ENCODE peak calls at places on chromosomes 7 and 10, in six cellular contexts. T is caudate nucleus, O is thoracic aorta, R is OCI-LY7, Q is psoas muscle, A is colonic mucosa. N is an unnamed sample.

GRCh38 chr7:80466638-80467037 is 45.2 kb downstream of the GNAT3 start:
- DNase-seq in T (no peak), Q (no peak), O (no peak), R (no peak), A (no peak), N (no peak)

GRCh38 chr7:521221-522070 is 1.8 kb upstream of the PDGFA start:
- DNase-seq in O (no peak), Q (peak; percentile 56), T (no peak), R (no peak), A (no peak), N (no peak)

GRCh38 chr10:86258940-86259339 is 107.7 kb downstream of the GRID1 start:
- DNase-seq in A (no peak), O (no peak), T (no peak), R (no peak), Q (no peak), N (no peak)

GRCh38 chr10:100728928-100729876 is 16.2 kb upstream of the PAX2 start:
- DNase-seq in Q (no peak), R (peak; percentile 4), T (no peak), A (peak; percentile 31), O (no peak), N (no peak)

GRCh38 chr10:51685768-51686167 is 13.6 kb downstream of the CSTF2T start:
- DNase-seq in R (no peak), T (no peak), O (no peak), A (no peak), Q (no peak), N (no peak)

GRCh38 chr7:31146026-31146425 is 93.9 kb downstream of the ADCYAP1R1 start:
- DNase-seq in O (no peak), T (no peak), Q (no peak), A (no peak), R (no peak), N (no peak)

GRCh38 chr10:86003201-86003621 is 363.4 kb downstream of the GRID1 start:
- DNase-seq in O (no peak), R (no peak), A (no peak), Q (no peak), T (no peak), N (no peak)

GRCh38 chr10:31346953-31347352 is 27.9 kb downstream of the ZEB1 start:
- DNase-seq in Q (no peak), A (no peak), T (no peak), O (no peak), R (no peak), N (no peak)

GRCh38 chr7:2471022-2471329 is 5.2 kb downstream of the GRIFIN start:
- DNase-seq in T (no peak), R (no peak), Q (no peak), A (no peak), O (no peak), N (no peak)

GRCh38 chr10:6399241-6399701 is 180.8 kb downstream of the PRKCQ start:
- DNase-seq in R (peak; percentile 22), A (peak; percentile 45), O (no peak), T (no peak), Q (no peak), N (peak; percentile 73)

GRCh38 chr10:84329986-84330651 is 1.7 kb downstream of the CCSER2 start:
- DNase-seq in Q (no peak), O (no peak), A (no peak), R (no peak), T (no peak), N (no peak)

GRCh38 chr7:47720141-47720906 is 138.4 kb upstream of the TNS3 start:
- DNase-seq in T (peak; percentile 64), Q (peak; percentile 69), A (no peak), O (no peak), R (peak; percentile 36), N (no peak)

GRCh38 chr10:121696854-121697253 is 98.6 kb upstream of the FGFR2 start:
- DNase-seq in R (peak; percentile 40), T (no peak), A (peak; percentile 70), Q (no peak), O (no peak), N (no peak)

GRCh38 chr7:98969386-98969785 is 91.1 kb downstream of the TRRAP start:
- DNase-seq in Q (no peak), T (no peak), O (no peak), A (no peak), R (no peak), N (no peak)

GRCh38 chr10:80468806-80469421 is 14.8 kb downstream of the TSPAN14 start:
- DNase-seq in O (no peak), Q (no peak), R (no peak), A (peak; percentile 28), T (no peak), N (no peak)

GRCh38 chr7:112112822-112113255 is 93.4 kb downstream of the DOCK4 start:
- DNase-seq in R (no peak), Q (no peak), A (no peak), O (no peak), T (peak; percentile 20), N (no peak)

GRCh38 chr7:26897928-26898327 is 33.5 kb upstream of the SKAP2 start:
- DNase-seq in R (no peak), A (no peak), T (no peak), O (no peak), Q (no peak), N (no peak)

GRCh38 chr10:17143055-17143690 is 13.6 kb upstream of the CUBN start:
- DNase-seq in O (no peak), A (no peak), T (no peak), R (no peak), Q (no peak), N (no peak)

GRCh38 chr10:67663449-67664087 is 32.4 kb downstream of the CTNNA3 start:
- DNase-seq in O (no peak), A (no peak), Q (peak; percentile 42), T (no peak), R (no peak), N (no peak)

GRCh38 chr10:32950457-32951109 is 7.4 kb downstream of the ITGB1 start:
- DNase-seq in T (no peak), O (no peak), A (no peak), R (no peak), Q (no peak), N (no peak)

GRCh38 chr7:145156834-145157233 is 321.0 kb upstream of the TPK1 start:
- DNase-seq in A (no peak), T (no peak), R (no peak), Q (no peak), O (no peak), N (no peak)

GRCh38 chr10:113958631-113959382 is 84.9 kb upstream of the ADRB1 start:
- DNase-seq in R (no peak), T (no peak), O (no peak), Q (peak; percentile 22), A (peak; percentile 76), N (peak; percentile 68)

DNA sequence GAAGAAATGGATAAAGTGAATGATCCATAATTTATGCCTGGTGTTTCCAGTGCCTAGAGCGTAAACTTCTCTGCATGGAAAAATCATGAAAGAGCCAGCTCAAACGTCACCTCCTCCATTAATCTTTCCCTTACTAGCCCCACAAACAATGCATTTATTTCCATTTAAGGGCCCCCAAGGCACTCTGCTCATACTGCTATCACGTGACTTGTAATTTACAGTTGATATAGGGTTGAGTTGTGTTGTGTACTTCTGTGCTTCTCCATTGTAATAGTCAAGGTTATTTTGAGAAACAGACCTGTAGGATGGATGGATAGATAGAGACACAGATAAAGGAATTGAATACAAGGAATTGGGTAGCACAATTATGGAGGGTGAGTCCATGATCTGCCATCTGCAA is 1034.7 kb upstream of the GHITM start:
- DNase-seq in R (no peak), Q (no peak), A (no peak), T (no peak), O (no peak), N (no peak)
- H3K27ac ChIP-seq in R (no peak overlapping the region), Q (no peak overlapping the region), A (no peak overlapping the region), T (no peak overlapping the region), O (no peak overlapping the region), N (no peak overlapping the region)

DNA sequence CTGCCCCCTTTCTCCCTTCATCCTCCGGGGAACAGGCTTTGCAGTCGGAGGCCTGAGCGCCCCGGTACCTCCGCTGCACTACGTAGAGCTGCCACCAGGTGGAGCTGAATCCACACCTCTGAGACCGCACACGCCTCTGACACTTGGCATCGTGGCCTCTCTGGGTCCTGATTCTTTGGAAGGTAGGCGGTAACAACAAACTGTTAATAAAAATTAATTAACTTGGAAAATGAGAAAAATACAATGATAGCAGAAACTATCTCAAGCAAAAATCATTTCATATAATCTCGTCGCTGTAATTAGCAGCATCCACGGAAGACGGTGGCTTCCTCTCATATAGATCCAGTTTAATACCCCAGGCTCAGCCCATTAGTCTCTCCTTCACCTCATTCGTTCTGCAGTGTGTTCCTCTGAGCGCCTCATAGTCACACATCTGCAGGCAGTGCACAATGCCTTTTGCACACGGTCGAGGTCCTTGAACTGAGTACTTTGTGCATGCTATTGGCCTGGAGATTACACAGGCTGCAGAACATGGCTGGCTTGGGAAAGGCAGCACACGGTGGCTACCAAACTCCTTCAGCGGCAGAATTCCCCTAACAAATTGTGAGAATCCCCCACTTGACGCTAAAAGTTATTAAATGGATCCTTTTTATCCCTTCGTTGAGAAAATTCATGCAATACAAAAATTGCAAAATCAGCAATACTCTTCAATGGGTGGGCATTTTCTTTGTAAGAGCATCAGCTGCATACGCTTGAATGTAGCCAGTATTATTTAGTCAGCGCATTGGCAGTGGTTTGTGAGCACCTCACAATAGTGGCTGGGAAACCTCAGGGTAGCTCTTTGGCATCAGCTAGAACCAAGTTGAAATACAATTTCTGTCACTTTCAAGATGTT is 18.7 kb downstream of the OR9A2 start:
- DNase-seq in T (peak; percentile 4), O (peak; percentile 43), R (peak; percentile 77), A (peak; percentile 80), Q (peak; percentile 74), N (peak; percentile 81)
- H3K27ac ChIP-seq in T (no peak overlapping the region), O (no peak overlapping the region), R (no peak overlapping the region), A (no peak overlapping the region), Q (no peak overlapping the region), N (no peak overlapping the region)

DNA sequence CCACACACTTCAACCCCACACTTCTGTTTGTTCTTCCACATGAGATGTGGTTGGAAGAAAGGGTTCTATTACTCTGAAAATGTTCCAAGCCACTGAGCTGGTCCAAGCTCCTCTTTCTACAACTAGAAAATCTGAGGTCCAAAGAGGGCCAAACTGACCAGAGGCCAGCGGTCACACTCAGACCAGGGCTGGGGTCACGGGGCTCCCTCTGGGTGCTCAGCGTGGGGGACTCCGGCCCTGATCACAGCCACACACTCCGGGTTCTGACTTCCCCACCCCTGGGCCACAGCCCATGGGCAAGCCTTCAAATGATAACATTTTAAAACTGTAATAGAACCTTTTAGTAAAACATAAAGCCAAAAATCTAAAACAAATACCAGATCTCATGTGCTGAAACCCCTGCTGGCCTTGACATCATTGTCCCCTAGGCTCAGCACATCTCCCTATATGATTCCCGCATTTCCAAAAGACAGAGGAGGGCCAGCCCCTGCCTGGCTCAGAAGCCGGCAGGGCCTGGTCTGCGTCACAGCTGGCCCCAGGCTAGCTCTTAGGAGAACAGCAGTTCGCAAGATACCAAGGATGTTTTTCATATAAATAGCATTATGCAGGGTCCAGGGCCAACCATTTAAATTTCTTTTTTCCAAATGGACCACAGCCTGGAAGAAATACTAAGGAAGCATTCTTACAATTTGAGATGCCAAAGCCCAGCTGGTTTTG is 3.3 kb downstream of the CRYGN start:
- DNase-seq in A (no peak), T (no peak), O (no peak), Q (no peak), R (no peak), N (no peak)
- H3K27ac ChIP-seq in A (no peak overlapping the region), T (no peak overlapping the region), O (peak overlapping the region; percentile 91), Q (no peak overlapping the region), R (no peak overlapping the region), N (peak overlapping the region; percentile 23)

DNA sequence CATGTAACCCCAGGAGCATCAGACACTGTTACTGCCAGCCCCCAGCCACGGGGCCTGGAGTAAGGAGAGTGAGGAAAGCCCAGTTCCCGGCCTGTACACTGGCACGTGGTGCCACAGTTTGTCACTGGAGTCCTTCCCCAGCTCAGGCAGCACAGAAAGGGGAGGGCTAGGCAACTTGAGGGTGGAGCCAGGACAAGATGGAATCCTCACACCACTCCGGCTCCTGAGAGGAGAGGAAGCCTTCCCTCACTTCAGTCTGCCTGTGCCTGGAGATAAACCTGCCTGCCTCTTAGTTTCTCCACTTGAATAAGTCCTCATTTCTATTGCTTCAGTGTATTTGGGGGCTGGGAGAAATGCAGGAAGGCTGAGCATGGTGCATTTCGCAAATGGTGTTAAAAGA is 176.0 kb downstream of the KIAA1217 start:
- DNase-seq in A (no peak), R (no peak), O (no peak), T (no peak), Q (peak; percentile 24), N (no peak)
- H3K27ac ChIP-seq in A (no peak overlapping the region), R (no peak overlapping the region), O (no peak overlapping the region), T (no peak overlapping the region), Q (peak overlapping the region; percentile 89), N (no peak overlapping the region)

N was measured in lung.